ENCODE peak calls at places on chromosomes 12 and 14, in six cellular contexts. H, F, A, Q, P and I are unnamed samples.
A peak's percentile ranks its signal among the peaks of the same experiment; 100 is the strongest.

GRCh38 chr12:87931764-87932163 is 97.4 kb downstream of the C12orf50 start:
- DNase-seq in H (no peak), F (no peak), A (no peak), Q (no peak), P (no peak), I (no peak)

GRCh38 chr12:107778383-107779015 is 4.0 kb downstream of the ASCL4 start:
- DNase-seq in H (no peak), F (no peak), A (no peak), Q (no peak), P (no peak), I (no peak)

GRCh38 chr14:38187475-38187874 is 20.2 kb upstream of the SSTR1 start:
- DNase-seq in H (no peak), F (no peak), A (no peak), Q (no peak), P (no peak), I (no peak)

GRCh38 chr12:106345739-106346138 is 11.8 kb upstream of the POLR3B start:
- DNase-seq in H (no peak), F (peak; percentile 25), A (no peak), Q (peak; percentile 69), P (no peak), I (peak; percentile 71)

GRCh38 chr14:60968099-60968498 is 12.8 kb downstream of the TRMT5 start:
- DNase-seq in H (no peak), F (no peak), A (no peak), Q (no peak), P (no peak), I (no peak)

GRCh38 chr14:23362200-23362599 is 2.8 kb downstream of the EFS start:
- DNase-seq in H (no peak), F (no peak), A (no peak), Q (peak; percentile 11), P (no peak), I (peak; percentile 10)

GRCh38 chr12:124428136-124428791 is 133.4 kb downstream of the RFLNA start:
- DNase-seq in H (no peak), F (peak; percentile 91), A (peak; percentile 72), Q (peak; percentile 98), P (no peak), I (peak; percentile 73)

GRCh38 chr14:54769955-54770863 is 132.4 kb downstream of the GCH1 start:
- DNase-seq in H (peak; percentile 26), F (no peak), A (no peak), Q (no peak), P (no peak), I (no peak)

GRCh38 chr12:22377731-22378496 is 43.4 kb upstream of the ST8SIA1 start:
- DNase-seq in H (no peak), F (no peak), A (no peak), Q (no peak), P (no peak), I (no peak)

GRCh38 chr12:103247531-103247930 is 248.2 kb downstream of the C12orf42 start:
- DNase-seq in H (no peak), F (no peak), A (no peak), Q (no peak), P (no peak), I (no peak)

GRCh38 chr14:76314521-76314951 is 61.4 kb upstream of the ESRRB start:
- DNase-seq in H (no peak), F (no peak), A (no peak), Q (no peak), P (no peak), I (no peak)

GRCh38 chr14:53896773-53897172 is 59.9 kb downstream of the BMP4 start:
- DNase-seq in H (no peak), F (no peak), A (no peak), Q (peak; percentile 70), P (no peak), I (no peak)

GRCh38 chr12:49832836-49833421 is 4.7 kb upstream of the NCKAP5L start:
- DNase-seq in H (no peak), F (no peak), A (no peak), Q (peak; percentile 95), P (no peak), I (peak; percentile 68)

GRCh38 chr14:38931969-38932652 is 170.9 kb downstream of the SEC23A start:
- DNase-seq in H (no peak), F (no peak), A (no peak), Q (no peak), P (no peak), I (no peak)

GRCh38 chr14:33767721-33768457 is 183.0 kb downstream of the EGLN3 start:
- DNase-seq in H (no peak), F (no peak), A (no peak), Q (no peak), P (no peak), I (peak; percentile 74)

GRCh38 chr14:58298477-58298879 is at the start of gene ARID4A:
- DNase-seq in H (peak; percentile 94), F (no peak), A (peak; percentile 91), Q (no peak), P (no peak), I (no peak)

GRCh38 chr14:63039800-63040380 is 5.4 kb downstream of the KCNH5 start:
- DNase-seq in H (no peak), F (peak; percentile 35), A (no peak), Q (peak; percentile 37), P (no peak), I (peak; percentile 88)

GRCh38 chr12:91053951-91054715 is 3.7 kb downstream of the KERA start:
- DNase-seq in H (no peak), F (no peak), A (no peak), Q (peak; percentile 73), P (no peak), I (peak; percentile 96)

GRCh38 chr14:22488522-22489246 is 100.3 kb downstream of the DAD1 start:
- DNase-seq in H (no peak), F (no peak), A (no peak), Q (no peak), P (no peak), I (no peak)

GRCh38 chr14:25001096-25001982 is 48.6 kb downstream of the STXBP6 start:
- DNase-seq in H (no peak), F (no peak), A (no peak), Q (peak; percentile 66), P (no peak), I (peak; percentile 44)

GRCh38 chr12:101969-102878 is 35.7 kb downstream of the IQSEC3 start:
- DNase-seq in H (no peak), F (peak; percentile 63), A (no peak), Q (no peak), P (no peak), I (peak; percentile 3)

GRCh38 chr14:59254911-59255545 is 66.6 kb downstream of the DAAM1 start:
- DNase-seq in H (no peak), F (peak; percentile 12), A (no peak), Q (peak; percentile 85), P (no peak), I (peak; percentile 93)

GRCh38 chr12:123363385-123363742 is 1.3 kb downstream of the SBNO1 start:
- DNase-seq in H (no peak), F (peak; percentile 31), A (no peak), Q (peak; percentile 55), P (no peak), I (no peak)

GRCh38 chr12:32671930-32672785 is 6.9 kb upstream of the DNM1L start:
- DNase-seq in H (no peak), F (peak; percentile 85), A (no peak), Q (peak; percentile 84), P (no peak), I (peak; percentile 87)

GRCh38 chr12:104347374-104348075 is 44.0 kb downstream of the EID3 start:
- DNase-seq in H (no peak), F (no peak), A (no peak), Q (no peak), P (no peak), I (no peak)

GRCh38 chr12:58504539-58504938 is 415.8 kb downstream of the LRIG3 start:
- DNase-seq in H (no peak), F (no peak), A (no peak), Q (peak; percentile 51), P (no peak), I (no peak)

GRCh38 chr12:64404470-64405446 is 566 bp downstream of the XPOT start:
- DNase-seq in H (peak; percentile 90), F (peak; percentile 82), A (no peak), Q (peak; percentile 94), P (peak; percentile 46), I (peak; percentile 88)

GRCh38 chr14:55450539-55450938 is 10.1 kb upstream of the TBPL2 start:
- DNase-seq in H (no peak), F (no peak), A (no peak), Q (no peak), P (no peak), I (no peak)

GRCh38 chr12:13229504-13229903 is 33.0 kb downstream of the EMP1 start:
- DNase-seq in H (no peak), F (no peak), A (no peak), Q (no peak), P (no peak), I (no peak)

DNA sequence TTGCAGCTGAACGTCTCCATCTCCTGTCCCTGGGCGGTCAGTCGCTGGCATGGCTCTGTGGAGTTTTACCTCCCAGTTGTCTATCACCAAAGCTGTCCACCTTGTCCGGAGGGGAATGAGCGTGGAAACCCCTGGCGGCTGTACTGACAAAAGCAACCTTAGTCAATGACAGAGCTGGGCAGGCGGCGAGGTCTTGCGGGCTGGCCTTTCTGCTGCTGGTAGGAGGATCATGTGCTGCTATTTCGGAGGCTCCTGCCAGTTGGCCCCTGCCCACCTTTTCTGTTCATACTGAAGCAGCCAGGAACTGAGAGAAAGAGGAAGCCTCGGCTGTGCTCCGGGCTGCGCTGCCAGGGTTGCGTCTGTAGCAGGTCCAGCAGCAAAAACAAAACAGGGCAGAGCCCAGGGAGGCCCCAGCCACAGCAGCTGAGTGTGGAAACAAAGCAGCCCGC is 57.7 kb downstream of the HMGA2 start:
- DNase-seq in H (peak; percentile 84), F (no peak), A (peak; percentile 76), Q (peak; percentile 72), P (no peak), I (peak; percentile 96)
- TF ChIP-seq CTCF in H (no peak), F (peak; percentile 47), A (no peak), Q (peak; percentile 31), P (no peak), I (peak; percentile 21)

DNA sequence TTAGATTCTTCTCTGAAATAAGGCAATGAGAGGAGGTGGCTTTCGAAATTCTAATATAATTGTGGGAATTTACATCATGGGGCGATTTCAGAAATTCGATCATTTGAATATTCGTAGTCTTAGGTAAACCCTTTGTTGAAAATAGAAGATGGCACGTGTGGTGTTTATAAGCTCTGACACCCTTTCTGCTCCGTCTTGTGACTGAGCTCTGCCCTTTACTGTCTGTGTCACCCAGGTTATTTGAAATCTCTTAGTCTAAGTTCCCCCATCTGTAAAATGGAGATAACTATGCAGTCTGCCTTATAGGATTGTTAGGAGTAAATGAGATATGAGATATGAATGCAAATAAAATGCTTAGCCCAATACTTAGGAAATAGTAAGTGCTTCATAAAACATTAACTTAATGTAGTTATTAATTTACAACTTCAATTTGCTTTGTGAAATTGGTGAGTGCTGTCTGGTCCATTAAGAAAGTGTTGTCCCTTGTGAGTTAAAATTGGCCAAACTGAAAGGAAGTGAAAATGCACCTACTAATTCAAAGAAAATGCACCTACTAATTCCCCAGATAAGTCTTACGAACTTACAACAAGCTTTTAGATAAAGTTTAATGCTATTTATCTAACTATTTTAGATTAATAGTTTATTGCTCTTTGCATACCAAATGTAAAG is 1.6 kb downstream of the BMAL2 start:
- DNase-seq in H (no peak), F (no peak), A (no peak), Q (no peak), P (no peak), I (no peak)
- H3K4me3 ChIP-seq in H (peak overlapping the region; percentile 46), F (peak overlapping the region; percentile 75), A (no peak overlapping the region), Q (no peak overlapping the region), P (no peak overlapping the region), I (no peak overlapping the region)

GRCh38 chr14:64952598-64953309 is 10.2 kb upstream of the GPX2 start:
- DNase-seq in H (no peak), F (no peak), A (no peak), Q (no peak), P (no peak), I (no peak)
- TF ChIP-seq CTCF in H (no peak), F (no peak), A (no peak), Q (no peak), P (no peak), I (no peak)

GRCh38 chr12:53200458-53201169 is 6.4 kb downstream of the ITGB7 start:
- DNase-seq in H (no peak), F (no peak), A (no peak), Q (no peak), P (no peak), I (no peak)
- H3K4me3 ChIP-seq in H (no peak overlapping the region), F (no peak overlapping the region), A (no peak overlapping the region), Q (no peak overlapping the region), P (peak overlapping the region; percentile 7), I (no peak overlapping the region)